ENCODE peak calls at places on chromosomes 3 and 15, in nine cellular contexts. One of them, this sample, is unnamed.

GRCh38 chr15:57340673-57341259 is 35.5 kb upstream of the CGNL1 start:
- DNase-seq in hepatocyte: peak; percentile 80
- DNase-seq in IMR-90: peak; percentile 65
- DNase-seq in fibroblast of lung: peak; percentile 48
- DNase-seq in DND-41: peak; percentile 40
- DNase-seq in psoas muscle: no peak
- DNase-seq in pancreas: peak; percentile 35
- DNase-seq in A549: peak; percentile 50
- DNase-seq in thyroid gland: peak; percentile 56
- DNase-seq in this sample: no peak

GRCh38 chr3:37653466-37653865 is 208.2 kb upstream of the CTDSPL start:
- DNase-seq in hepatocyte: no peak
- DNase-seq in IMR-90: no peak
- DNase-seq in fibroblast of lung: no peak
- DNase-seq in DND-41: no peak
- DNase-seq in psoas muscle: no peak
- DNase-seq in pancreas: no peak
- DNase-seq in A549: no peak
- DNase-seq in thyroid gland: peak; percentile 23
- DNase-seq in this sample: no peak

GRCh38 chr3:56119575-56120349 is 348.5 kb downstream of the ERC2 start:
- DNase-seq in hepatocyte: no peak
- DNase-seq in IMR-90: peak; percentile 18
- DNase-seq in fibroblast of lung: peak; percentile 58
- DNase-seq in DND-41: no peak
- DNase-seq in psoas muscle: peak; percentile 70
- DNase-seq in pancreas: no peak
- DNase-seq in A549: no peak
- DNase-seq in thyroid gland: no peak
- DNase-seq in this sample: no peak

GRCh38 chr3:123733341-123733740 is 148.5 kb upstream of the HACD2 start:
- DNase-seq in hepatocyte: no peak
- DNase-seq in IMR-90: no peak
- DNase-seq in fibroblast of lung: peak; percentile 37
- DNase-seq in DND-41: no peak
- DNase-seq in psoas muscle: no peak
- DNase-seq in pancreas: no peak
- DNase-seq in A549: no peak
- DNase-seq in thyroid gland: no peak
- DNase-seq in this sample: no peak

GRCh38 chr15:75844629-75845390 is 1.6 kb downstream of the UBE2Q2 start:
- DNase-seq in hepatocyte: no peak
- DNase-seq in IMR-90: no peak
- DNase-seq in fibroblast of lung: no peak
- DNase-seq in DND-41: peak; percentile 20
- DNase-seq in psoas muscle: no peak
- DNase-seq in pancreas: no peak
- DNase-seq in A549: no peak
- DNase-seq in thyroid gland: no peak
- DNase-seq in this sample: no peak

GRCh38 chr3:72722930-72723726 is 125.1 kb downstream of the SHQ1 start:
- DNase-seq in hepatocyte: no peak
- DNase-seq in IMR-90: peak; percentile 73
- DNase-seq in fibroblast of lung: peak; percentile 75
- DNase-seq in DND-41: no peak
- DNase-seq in psoas muscle: no peak
- DNase-seq in pancreas: no peak
- DNase-seq in A549: no peak
- DNase-seq in thyroid gland: no peak
- DNase-seq in this sample: no peak

GRCh38 chr3:58260733-58261132 is 23.1 kb downstream of the ABHD6 start:
- DNase-seq in hepatocyte: no peak
- DNase-seq in IMR-90: peak; percentile 64
- DNase-seq in fibroblast of lung: peak; percentile 68
- DNase-seq in DND-41: no peak
- DNase-seq in psoas muscle: no peak
- DNase-seq in pancreas: no peak
- DNase-seq in A549: no peak
- DNase-seq in thyroid gland: peak; percentile 31
- DNase-seq in this sample: no peak

GRCh38 chr3:64179249-64179648 is 46.0 kb downstream of the PRICKLE2 start:
- DNase-seq in hepatocyte: no peak
- DNase-seq in IMR-90: no peak
- DNase-seq in fibroblast of lung: no peak
- DNase-seq in DND-41: no peak
- DNase-seq in psoas muscle: no peak
- DNase-seq in pancreas: no peak
- DNase-seq in A549: no peak
- DNase-seq in thyroid gland: no peak
- DNase-seq in this sample: no peak

GRCh38 chr3:50322386-50323091 is at the start of gene HYAL2:
- DNase-seq in hepatocyte: no peak
- DNase-seq in IMR-90: no peak
- DNase-seq in fibroblast of lung: no peak
- DNase-seq in DND-41: no peak
- DNase-seq in psoas muscle: peak; percentile 79
- DNase-seq in pancreas: peak; percentile 50
- DNase-seq in A549: no peak
- DNase-seq in thyroid gland: no peak
- DNase-seq in this sample: peak; percentile 52

GRCh38 chr3:160435095-160435494 is 14.5 kb downstream of the TRIM59 start:
- DNase-seq in hepatocyte: no peak
- DNase-seq in IMR-90: no peak
- DNase-seq in fibroblast of lung: no peak
- DNase-seq in DND-41: no peak
- DNase-seq in psoas muscle: no peak
- DNase-seq in pancreas: no peak
- DNase-seq in A549: no peak
- DNase-seq in thyroid gland: no peak
- DNase-seq in this sample: no peak

GRCh38 chr3:151584603-151585002 is 123.7 kb upstream of the IGSF10 start:
- DNase-seq in hepatocyte: no peak
- DNase-seq in IMR-90: no peak
- DNase-seq in fibroblast of lung: peak; percentile 22
- DNase-seq in DND-41: peak; percentile 9
- DNase-seq in psoas muscle: no peak
- DNase-seq in pancreas: no peak
- DNase-seq in A549: no peak
- DNase-seq in thyroid gland: no peak
- DNase-seq in this sample: no peak

GRCh38 chr15:39079296-39079834 is 501.5 kb upstream of the THBS1 start:
- DNase-seq in hepatocyte: peak; percentile 48
- DNase-seq in IMR-90: peak; percentile 94
- DNase-seq in fibroblast of lung: peak; percentile 95
- DNase-seq in DND-41: no peak
- DNase-seq in psoas muscle: no peak
- DNase-seq in pancreas: no peak
- DNase-seq in A549: peak; percentile 19
- DNase-seq in thyroid gland: no peak
- DNase-seq in this sample: peak; percentile 96

GRCh38 chr3:194979173-194979572 is 291.8 kb downstream of the XXYLT1 start:
- DNase-seq in hepatocyte: no peak
- DNase-seq in IMR-90: no peak
- DNase-seq in fibroblast of lung: no peak
- DNase-seq in DND-41: no peak
- DNase-seq in psoas muscle: no peak
- DNase-seq in pancreas: no peak
- DNase-seq in A549: no peak
- DNase-seq in thyroid gland: no peak
- DNase-seq in this sample: no peak

GRCh38 chr3:61035573-61035972 is 215.7 kb downstream of the FHIT start:
- DNase-seq in hepatocyte: no peak
- DNase-seq in IMR-90: no peak
- DNase-seq in fibroblast of lung: no peak
- DNase-seq in DND-41: no peak
- DNase-seq in psoas muscle: no peak
- DNase-seq in pancreas: no peak
- DNase-seq in A549: no peak
- DNase-seq in thyroid gland: no peak
- DNase-seq in this sample: no peak

GRCh38 chr3:61031503-61031902 is 219.7 kb downstream of the FHIT start:
- DNase-seq in hepatocyte: no peak
- DNase-seq in IMR-90: no peak
- DNase-seq in fibroblast of lung: no peak
- DNase-seq in DND-41: no peak
- DNase-seq in psoas muscle: no peak
- DNase-seq in pancreas: no peak
- DNase-seq in A549: no peak
- DNase-seq in thyroid gland: no peak
- DNase-seq in this sample: no peak

GRCh38 chr3:61032991-61033390 is 218.3 kb downstream of the FHIT start:
- DNase-seq in hepatocyte: no peak
- DNase-seq in IMR-90: no peak
- DNase-seq in fibroblast of lung: no peak
- DNase-seq in DND-41: no peak
- DNase-seq in psoas muscle: no peak
- DNase-seq in pancreas: no peak
- DNase-seq in A549: no peak
- DNase-seq in thyroid gland: no peak
- DNase-seq in this sample: no peak

GRCh38 chr3:61030469-61031035 is 220.7 kb downstream of the FHIT start:
- DNase-seq in hepatocyte: no peak
- DNase-seq in IMR-90: no peak
- DNase-seq in fibroblast of lung: peak; percentile 45
- DNase-seq in DND-41: no peak
- DNase-seq in psoas muscle: no peak
- DNase-seq in pancreas: no peak
- DNase-seq in A549: no peak
- DNase-seq in thyroid gland: no peak
- DNase-seq in this sample: no peak
- H3K4me1 ChIP-seq in hepatocyte: no peaks in the 10 kb centered on the region
- H3K4me1 ChIP-seq in IMR-90: no peaks in the 10 kb centered on the region
- H3K4me1 ChIP-seq in fibroblast of lung: no peaks in the 10 kb centered on the region
- H3K4me1 ChIP-seq in DND-41: no peaks in the 10 kb centered on the region
- H3K4me1 ChIP-seq in psoas muscle: no peaks in the 10 kb centered on the region
- H3K4me1 ChIP-seq in pancreas: no peaks in the 10 kb centered on the region
- H3K4me1 ChIP-seq in A549: no peaks in the 10 kb centered on the region
- H3K4me1 ChIP-seq in thyroid gland: no peaks in the 10 kb centered on the region
- H3K4me1 ChIP-seq in this sample: no peaks in the 10 kb centered on the region

DNA sequence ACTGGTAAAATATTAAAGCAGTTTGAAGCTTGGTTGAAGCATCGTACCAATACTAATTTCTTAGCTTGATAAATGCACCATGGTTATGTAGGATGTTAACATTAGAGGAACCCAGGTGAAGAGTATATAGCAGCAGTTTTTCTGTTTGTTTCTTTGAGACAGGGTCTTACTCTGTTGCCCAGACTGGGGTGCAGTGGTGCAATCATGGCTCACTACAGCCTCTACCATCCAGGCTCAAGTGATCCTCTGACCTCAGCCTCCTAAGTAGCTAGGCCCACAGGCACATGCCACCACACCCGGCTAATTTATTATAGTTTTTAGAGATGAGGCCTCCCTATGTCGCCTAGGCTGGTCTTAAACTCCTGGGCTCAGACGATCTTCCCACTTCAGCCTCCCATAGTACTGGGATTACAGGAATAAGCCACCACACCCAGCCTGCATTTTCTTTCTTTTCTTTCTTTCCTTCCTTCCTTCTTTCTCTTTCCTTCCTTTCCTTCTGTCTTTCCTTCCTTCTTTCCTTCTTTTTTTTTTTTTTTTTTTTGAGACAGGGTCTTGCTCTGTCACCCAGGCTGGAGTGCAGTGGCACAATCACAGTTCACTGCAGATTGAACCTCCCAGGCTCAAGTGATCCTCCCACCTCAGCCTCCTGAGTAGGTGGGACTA is 6.1 kb downstream of the PEAK1 start:
- DNase-seq in hepatocyte: no peak
- DNase-seq in IMR-90: no peak
- DNase-seq in fibroblast of lung: no peak
- DNase-seq in DND-41: no peak
- DNase-seq in psoas muscle: no peak
- DNase-seq in pancreas: no peak
- DNase-seq in A549: no peak
- DNase-seq in thyroid gland: no peak
- DNase-seq in this sample: no peak
- H3K27ac ChIP-seq in hepatocyte: no peak overlapping the region
- H3K27ac ChIP-seq in IMR-90: no peak overlapping the region
- H3K27ac ChIP-seq in fibroblast of lung: no peak overlapping the region
- H3K27ac ChIP-seq in DND-41: no peak overlapping the region
- H3K27ac ChIP-seq in psoas muscle: no peak overlapping the region
- H3K27ac ChIP-seq in pancreas: no peak overlapping the region
- H3K27ac ChIP-seq in A549: no peak overlapping the region
- H3K27ac ChIP-seq in thyroid gland: no peak overlapping the region
- H3K27ac ChIP-seq in this sample: no peak overlapping the region

DNA sequence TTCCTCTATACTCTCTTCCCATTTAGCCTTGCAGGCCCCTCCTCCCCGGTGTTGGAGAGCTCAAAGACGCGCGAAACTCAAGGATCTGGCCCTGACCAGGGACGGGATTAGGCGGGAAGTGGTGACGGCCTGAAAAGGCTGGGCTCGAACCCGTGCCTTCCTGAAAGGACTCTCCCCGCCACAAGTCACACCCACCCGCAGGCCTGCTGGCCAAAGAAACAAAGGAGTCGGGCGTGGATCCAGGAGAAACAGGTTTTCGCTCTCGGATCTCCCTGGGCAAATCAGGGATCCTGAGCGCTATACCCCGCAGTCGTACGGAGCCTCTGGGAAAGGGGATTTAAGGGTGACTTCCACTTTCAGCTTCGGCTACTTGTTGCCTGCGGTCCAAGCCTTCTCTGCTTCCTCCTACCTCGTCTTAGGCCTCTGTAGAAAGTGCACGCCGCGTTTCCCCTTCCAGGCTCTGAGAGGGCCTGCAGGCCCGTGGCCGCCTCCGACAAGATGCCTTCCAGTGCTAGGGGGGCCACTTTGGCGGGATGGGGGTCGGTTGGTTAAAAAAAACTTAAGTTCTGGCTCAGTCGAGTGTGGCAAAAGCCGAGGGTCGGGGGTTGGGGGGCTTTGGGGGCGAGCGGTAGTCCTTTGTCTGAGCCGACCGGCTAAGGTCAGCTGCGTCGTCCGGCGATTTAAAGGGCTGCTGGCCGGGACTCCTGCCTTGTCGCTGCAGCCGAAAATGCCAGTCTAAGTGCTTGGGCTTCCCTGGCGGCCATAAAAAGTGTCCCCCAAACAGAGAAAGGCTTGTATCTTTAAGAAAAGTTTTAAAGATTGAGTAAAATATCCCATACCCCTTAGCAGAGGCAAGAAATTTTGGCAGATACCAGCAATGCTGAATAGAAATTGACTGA is 8.2 kb downstream of the ZIC4 start:
- DNase-seq in hepatocyte: no peak
- DNase-seq in IMR-90: no peak
- DNase-seq in fibroblast of lung: no peak
- DNase-seq in DND-41: no peak
- DNase-seq in psoas muscle: no peak
- DNase-seq in pancreas: no peak
- DNase-seq in A549: no peak
- DNase-seq in thyroid gland: no peak
- DNase-seq in this sample: no peak
- H3K4me3 ChIP-seq in hepatocyte: no peak overlapping the region
- H3K4me3 ChIP-seq in IMR-90: no peak overlapping the region
- H3K4me3 ChIP-seq in fibroblast of lung: no peak overlapping the region
- H3K4me3 ChIP-seq in DND-41: no peak overlapping the region
- H3K4me3 ChIP-seq in psoas muscle: no peak overlapping the region
- H3K4me3 ChIP-seq in pancreas: no peak overlapping the region
- H3K4me3 ChIP-seq in A549: no peak overlapping the region
- H3K4me3 ChIP-seq in thyroid gland: no peak overlapping the region
- H3K4me3 ChIP-seq in this sample: no peak overlapping the region

DNA sequence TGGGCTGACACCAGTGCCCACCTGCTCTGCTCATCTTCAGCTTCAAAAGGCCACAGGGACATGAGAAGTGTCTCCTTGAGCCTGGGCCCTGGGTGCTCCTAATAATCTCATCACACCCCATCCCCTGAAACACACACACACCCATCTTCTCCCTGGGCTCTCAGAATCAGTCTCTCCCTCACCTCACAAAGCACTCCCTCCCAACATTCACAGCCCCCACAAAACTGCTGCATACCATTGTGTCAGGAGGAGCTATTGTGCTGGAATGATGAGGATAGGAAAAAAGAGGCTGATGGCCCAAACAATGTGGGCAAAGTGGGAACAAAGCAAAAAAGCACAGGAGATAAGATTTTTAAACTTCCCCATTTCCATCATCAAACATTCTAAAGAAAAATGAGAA is 16.8 kb downstream of the FOXP1 start:
- DNase-seq in hepatocyte: no peak
- DNase-seq in IMR-90: no peak
- DNase-seq in fibroblast of lung: no peak
- DNase-seq in DND-41: no peak
- DNase-seq in psoas muscle: no peak
- DNase-seq in pancreas: no peak
- DNase-seq in A549: no peak
- DNase-seq in thyroid gland: no peak
- DNase-seq in this sample: no peak
- H3K4me1 ChIP-seq in hepatocyte: no peaks in the 10 kb centered on the region
- H3K4me1 ChIP-seq in IMR-90: no peaks in the 10 kb centered on the region
- H3K4me1 ChIP-seq in fibroblast of lung: no peaks in the 10 kb centered on the region
- H3K4me1 ChIP-seq in DND-41: no peaks in the 10 kb centered on the region
- H3K4me1 ChIP-seq in psoas muscle: peaks cover 12% of the 10 kb centered on the region
- H3K4me1 ChIP-seq in pancreas: no peaks in the 10 kb centered on the region
- H3K4me1 ChIP-seq in A549: no peaks in the 10 kb centered on the region
- H3K4me1 ChIP-seq in thyroid gland: no peaks in the 10 kb centered on the region
- H3K4me1 ChIP-seq in this sample: peaks cover 13% of the 10 kb centered on the region

This sample was measured in RWPE2.